ENCODE peak calls at places on chromosomes 4 and X, in six cellular contexts. F is psoas muscle, D is sigmoid colon, P is HL-60, X is body of pancreas, K is BJ. Y is an unnamed sample.

GRCh38 chrX:106706466-106706865 is 20.0 kb upstream of the RNF128 start:
- DNase-seq in F (no peak), D (no peak), P (no peak), X (no peak), K (no peak), Y (no peak)

GRCh38 chr4:77073106-77073858 is 2.5 kb downstream of the CCNI start:
- DNase-seq in F (no peak), D (no peak), P (peak), X (no peak), K (no peak), Y (no peak)

GRCh38 chr4:77418333-77418732 is 187.3 kb upstream of the CXCL13 start:
- DNase-seq in F (no peak), D (no peak), P (no peak), X (no peak), K (no peak), Y (no peak)

GRCh38 chr4:38967260-38968095 is 64.7 kb downstream of the TMEM156 start:
- DNase-seq in F (no peak), D (no peak), P (no peak), X (no peak), K (peak), Y (no peak)

GRCh38 chrX:31255310-31256033 is 183.6 kb upstream of the FTHL17 start:
- DNase-seq in F (no peak), D (no peak), P (no peak), X (no peak), K (no peak), Y (no peak)

GRCh38 chr4:169791527-169792156 is 33.9 kb upstream of the HPF1 start:
- DNase-seq in F (peak), D (no peak), P (peak), X (peak), K (no peak), Y (peak)

GRCh38 chr4:122285285-122285684 is 93.5 kb upstream of the ADAD1 start:
- DNase-seq in F (no peak), D (no peak), P (no peak), X (no peak), K (no peak), Y (no peak)

GRCh38 chr4:110620352-110621327 is 2.2 kb downstream of the PITX2 start:
- DNase-seq in F (peak), D (no peak), P (no peak), X (no peak), K (no peak), Y (peak)

GRCh38 chrX:17596546-17597205 is 140.6 kb upstream of the SCML1 start:
- DNase-seq in F (no peak), D (no peak), P (no peak), X (no peak), K (no peak), Y (no peak)

GRCh38 chr4:103032575-103032974 is 13.1 kb upstream of the SLC9B1 start:
- DNase-seq in F (no peak), D (no peak), P (peak), X (peak), K (no peak), Y (peak)

GRCh38 chr4:71367546-71367945 is 28.7 kb downstream of the SLC4A4 start:
- DNase-seq in F (no peak), D (no peak), P (no peak), X (no peak), K (no peak), Y (no peak)

GRCh38 chrX:44344194-44344593 is 722 bp upstream of the EFHC2 start:
- DNase-seq in F (no peak), D (no peak), P (peak), X (peak), K (no peak), Y (no peak)

GRCh38 chr4:74446896-74447295 is 2.0 kb downstream of the AREG start:
- DNase-seq in F (no peak), D (no peak), P (no peak), X (no peak), K (no peak), Y (no peak)

GRCh38 chr4:144384428-144384827 is 243.9 kb upstream of the GYPA start:
- DNase-seq in F (no peak), D (no peak), P (no peak), X (no peak), K (no peak), Y (no peak)

GRCh38 chr4:30721353-30722091 is 1.4 kb downstream of the PCDH7 start:
- DNase-seq in F (peak), D (peak), P (no peak), X (peak), K (no peak), Y (peak)

GRCh38 chr4:30901781-30902479 is 181.8 kb downstream of the PCDH7 start:
- DNase-seq in F (no peak), D (no peak), P (no peak), X (no peak), K (no peak), Y (no peak)

GRCh38 chr4:68264875-68265565 is 19.5 kb upstream of the TMPRSS11B start:
- DNase-seq in F (no peak), D (no peak), P (no peak), X (no peak), K (no peak), Y (no peak)

GRCh38 chr4:16089156-16089555 is 5.3 kb upstream of the PROM1 start:
- DNase-seq in F (no peak), D (no peak), P (no peak), X (no peak), K (no peak), Y (no peak)

GRCh38 chr4:20266215-20267082 is 14.7 kb downstream of the SLIT2 start:
- DNase-seq in F (no peak), D (peak), P (no peak), X (peak), K (no peak), Y (no peak)

GRCh38 chr4:138259801-138260200 is 17.7 kb upstream of the SLC7A11 start:
- DNase-seq in F (no peak), D (no peak), P (no peak), X (no peak), K (no peak), Y (no peak)

GRCh38 chrX:63747331-63747730 is 37.7 kb downstream of the ARHGEF9 start:
- DNase-seq in F (no peak), D (no peak), P (no peak), X (no peak), K (peak), Y (no peak)

GRCh38 chr4:99790796-99791617 is 25.6 kb upstream of the DAPP1 start:
- DNase-seq in F (no peak), D (no peak), P (no peak), X (no peak), K (no peak), Y (peak)

GRCh38 chrX:85196319-85196718 is 47.3 kb downstream of the SATL1 start:
- DNase-seq in F (no peak), D (no peak), P (no peak), X (no peak), K (no peak), Y (no peak)

GRCh38 chrX:48715066-48715465 is 18.5 kb downstream of the SUV39H1 start:
- DNase-seq in F (no peak), D (no peak), P (no peak), X (no peak), K (no peak), Y (no peak)

GRCh38 chr4:14022428-14022827 is 394.9 kb upstream of the BOD1L1 start:
- DNase-seq in F (no peak), D (no peak), P (no peak), X (no peak), K (no peak), Y (no peak)

GRCh38 chrX:150897371-150898319 is 823 bp downstream of the CD99L2 start:
- DNase-seq in F (peak), D (no peak), P (peak), X (peak), K (no peak), Y (peak)

GRCh38 chr4:48082956-48083355 is 51.1 kb downstream of the TXK start:
- DNase-seq in F (no peak), D (no peak), P (no peak), X (no peak), K (no peak), Y (no peak)

GRCh38 chrX:133434197-133434820 is 19.0 kb upstream of the GPC4 start:
- DNase-seq in F (no peak), D (no peak), P (no peak), X (no peak), K (no peak), Y (no peak)

DNA sequence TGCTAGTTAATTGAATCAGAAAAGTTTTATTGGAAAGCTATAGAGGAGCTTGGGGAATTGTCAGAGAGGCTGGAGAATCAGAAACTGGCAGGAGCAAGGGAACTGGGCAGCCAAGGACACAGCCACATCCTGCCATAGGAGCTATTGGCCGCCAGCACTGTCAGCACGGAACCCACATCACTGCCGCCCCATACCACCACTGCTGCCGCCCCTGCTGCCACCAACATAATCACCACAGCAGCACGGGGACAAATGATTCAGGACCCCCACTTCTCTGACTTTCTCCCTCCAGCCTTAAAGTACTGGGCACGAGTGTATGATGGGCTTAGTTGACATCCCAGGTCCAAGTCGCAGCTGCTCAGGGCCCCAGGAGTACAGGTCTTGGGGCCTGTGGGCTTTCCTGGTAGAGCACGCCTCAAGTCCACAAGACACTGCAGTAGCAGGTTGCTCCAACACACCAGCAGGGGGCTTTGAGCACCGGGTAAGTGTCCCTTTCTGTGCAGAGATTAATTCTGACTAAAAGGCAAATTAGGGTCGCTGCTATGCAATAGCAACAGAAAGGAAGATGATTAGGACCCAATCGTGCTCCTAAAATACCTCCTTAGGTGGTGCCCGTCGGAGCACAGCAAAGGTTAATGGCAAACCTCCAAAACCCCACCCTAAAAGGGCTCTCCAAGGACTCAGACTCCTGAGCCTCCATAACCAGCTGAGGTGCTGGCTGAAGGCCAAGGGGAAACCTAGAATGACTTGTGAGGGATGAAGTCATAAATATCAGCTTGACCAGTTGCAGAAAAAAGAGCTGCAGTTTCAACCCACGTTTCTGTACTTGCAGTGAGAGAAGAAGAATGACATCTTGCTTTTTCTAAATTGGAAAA is 6.8 kb downstream of the PJA1 start:
- DNase-seq in F (peak), D (peak), P (peak), X (peak), K (no peak), Y (peak)
- TF ChIP-seq CTCF in F (peak), D (peak), P (no peak), X (peak), K (peak), Y (peak)

DNA sequence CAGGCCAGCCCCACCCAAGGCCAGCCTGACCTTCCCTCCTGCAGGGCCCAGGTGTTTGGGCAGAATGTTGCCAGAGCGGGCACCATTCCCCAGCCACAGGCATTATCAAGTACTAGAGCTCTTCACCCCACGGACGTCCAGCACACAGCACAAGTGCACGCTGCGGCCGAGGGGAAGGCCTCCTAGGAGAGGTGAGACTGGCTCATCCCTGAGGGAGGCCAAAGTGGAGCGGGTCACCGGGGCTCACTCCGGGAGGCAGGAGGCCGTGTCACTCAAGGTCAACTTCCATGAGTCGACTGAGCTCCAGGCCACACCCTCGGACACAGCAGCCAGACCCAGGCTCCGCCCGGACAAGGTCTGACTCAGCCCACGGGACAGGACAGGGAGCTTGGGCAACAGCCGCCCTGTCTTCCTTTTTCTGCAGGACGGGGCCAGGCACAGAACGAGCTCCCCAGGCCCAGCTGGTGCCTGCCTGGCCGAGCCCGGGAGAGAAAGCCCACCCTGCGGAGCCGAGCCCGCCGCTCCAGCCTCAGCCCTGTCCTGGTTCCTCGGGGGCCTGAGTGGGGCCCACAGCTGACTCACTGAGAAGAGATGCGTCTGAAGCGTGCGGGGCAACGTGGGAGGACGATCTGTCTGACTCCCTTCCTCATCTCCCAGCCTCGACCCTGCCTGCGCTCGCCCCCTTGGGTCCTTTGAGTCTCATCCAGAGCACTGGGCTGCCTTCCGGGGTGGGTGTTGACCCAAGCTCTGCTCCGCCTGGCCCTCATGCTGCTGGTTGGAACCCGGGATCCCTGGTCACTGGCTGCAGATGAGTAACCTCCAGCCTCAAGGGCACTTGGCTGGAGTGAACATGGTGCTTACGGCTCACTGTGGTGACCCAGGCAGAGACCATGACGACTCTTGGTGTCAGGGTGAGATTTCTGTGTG is 1.6 kb downstream of the SLC49A3 start:
- DNase-seq in F (peak), D (peak), P (peak), X (peak), K (peak), Y (peak)
- H3K4me3 ChIP-seq in F (peak), D (no peak), P (no peak), X (no peak), K (no peak), Y (no peak)

GRCh38 chr4:94416981-94417380 is 34.8 kb upstream of the PDLIM5 start:
- DNase-seq in F (no peak), D (no peak), P (no peak), X (no peak), K (no peak), Y (no peak)

GRCh38 chr4:94416335-94416734 is 35.4 kb upstream of the PDLIM5 start:
- DNase-seq in F (no peak), D (no peak), P (no peak), X (no peak), K (no peak), Y (no peak)

GRCh38 chr4:94419956-94420355 is 31.8 kb upstream of the PDLIM5 start:
- DNase-seq in F (no peak), D (no peak), P (no peak), X (no peak), K (no peak), Y (no peak)

GRCh38 chr4:94419549-94419948 is 32.2 kb upstream of the PDLIM5 start:
- DNase-seq in F (no peak), D (no peak), P (no peak), X (no peak), K (no peak), Y (no peak)

GRCh38 chr4:94420356-94420755 is 31.4 kb upstream of the PDLIM5 start:
- DNase-seq in F (no peak), D (no peak), P (no peak), X (no peak), K (no peak), Y (no peak)
- TF ChIP-seq CTCF in F (no peak), D (no peak), P (no peak), X (no peak), K (no peak), Y (no peak)

DNA sequence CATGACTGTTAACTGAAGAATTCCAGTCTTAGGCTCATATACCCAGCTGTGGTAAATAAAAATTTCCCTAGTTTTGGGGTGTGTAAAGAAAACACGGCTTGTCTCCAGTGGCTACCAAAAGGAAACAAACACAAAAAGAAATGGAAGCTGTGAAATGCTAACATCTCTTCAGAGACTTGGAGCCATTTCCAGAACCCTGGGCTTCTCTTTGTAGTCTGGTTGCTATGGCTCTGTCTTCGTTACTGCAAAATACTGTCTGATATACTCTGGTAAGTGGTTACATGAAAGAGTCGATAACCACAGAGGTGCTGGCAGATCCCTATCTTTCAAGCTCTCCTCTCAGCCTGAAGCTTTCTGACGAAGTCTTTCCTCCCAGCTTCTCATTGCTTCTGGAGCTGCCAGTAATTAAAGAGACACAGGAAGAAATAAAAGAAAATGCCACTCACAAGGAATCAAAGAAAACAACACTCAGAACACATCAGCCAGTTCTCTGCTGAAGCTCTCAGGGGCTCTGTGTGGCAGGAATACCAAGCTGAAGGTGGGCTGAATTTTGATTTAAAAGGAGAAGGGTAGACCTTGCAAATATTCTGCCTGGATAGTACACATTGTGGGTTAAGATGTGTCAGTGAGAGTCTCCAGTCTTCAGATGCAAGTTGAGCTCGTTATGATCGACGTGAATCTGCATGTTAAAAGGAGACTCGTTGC is 107.5 kb upstream of the FAM9C start:
- DNase-seq in F (no peak), D (no peak), P (no peak), X (no peak), K (no peak), Y (no peak)
- H3K4me3 ChIP-seq in F (no peak), D (no peak), P (no peak), X (no peak), K (no peak), Y (no peak)

GRCh38 chr4:18075823-18076433 is 54.4 kb upstream of the LCORL start:
- DNase-seq in F (peak), D (no peak), P (peak), X (peak), K (no peak), Y (peak)
- TF ChIP-seq CTCF in F (peak), D (no peak), P (peak), X (no peak), K (no peak), Y (peak)

Y was measured in WERI-Rb-1.